ENCODE peak calls at places on chromosomes 1 and 21, in six cellular contexts. S, P, I, L, Q and C are unnamed samples.

GRCh38 chr1:172938676-172939075 is 112.1 kb downstream of the TNFSF18 start:
- DNase-seq in L (no peak), I (no peak), Q (peak), P (no peak), S (no peak), C (peak)

GRCh38 chr1:159924791-159925712 is at the start of gene TAGLN2:
- DNase-seq in L (peak), S (peak), I (no peak), Q (peak), P (peak), C (peak)

GRCh38 chr1:25811384-25812082 is 8.2 kb upstream of the MTFR1L start:
- DNase-seq in P (no peak), S (no peak), I (no peak), Q (no peak), L (no peak), C (no peak)

GRCh38 chr21:36211660-36212512 is 55.3 kb downstream of the DOP1B start:
- DNase-seq in Q (peak), I (no peak), S (no peak), L (peak), P (no peak), C (peak)

GRCh38 chr21:43938751-43939442 is 73.2 kb upstream of the TRAPPC10 start:
- DNase-seq in L (peak), S (peak), I (peak), Q (peak), P (peak), C (peak)

GRCh38 chr1:62424412-62424811 is 12.4 kb upstream of the USP1 start:
- DNase-seq in L (no peak), I (no peak), P (no peak), Q (no peak), S (no peak), C (no peak)

GRCh38 chr1:112618114-112618720 is 724 bp downstream of the ST7L start:
- DNase-seq in I (no peak), L (no peak), S (no peak), P (no peak), Q (peak), C (peak)

GRCh38 chr1:228944241-228944741 is 209.0 kb downstream of the RHOU start:
- DNase-seq in Q (no peak), S (no peak), I (no peak), P (no peak), L (no peak), C (no peak)

GRCh38 chr1:114384922-114385321 is 126.1 kb downstream of the TRIM33 start:
- DNase-seq in I (no peak), Q (no peak), P (no peak), L (no peak), S (no peak), C (no peak)

GRCh38 chr1:179229214-179230140 is at the start of gene ABL2:
- DNase-seq in S (peak), I (no peak), Q (no peak), P (peak), L (peak), C (peak)

GRCh38 chr1:210201671-210202070 is 30.9 kb upstream of the SERTAD4 start:
- DNase-seq in Q (peak), I (no peak), P (no peak), S (no peak), L (no peak), C (no peak)

GRCh38 chr1:92201973-92202372 is 15.7 kb upstream of the C1orf146 start:
- DNase-seq in S (no peak), P (no peak), I (no peak), L (no peak), Q (no peak), C (no peak)

GRCh38 chr1:12083766-12084165 is 20.7 kb downstream of the TNFRSF8 start:
- DNase-seq in Q (peak), I (no peak), P (no peak), L (no peak), S (no peak), C (no peak)

GRCh38 chr1:90114521-90115141 is 119.7 kb downstream of the ZNF326 start:
- DNase-seq in P (no peak), L (peak), I (no peak), Q (peak), S (peak), C (peak)

GRCh38 chr1:183996036-183996376 is 41.5 kb downstream of the COLGALT2 start:
- DNase-seq in P (no peak), S (no peak), Q (no peak), L (no peak), I (no peak), C (no peak)

GRCh38 chr1:210087058-210087457 is 145.5 kb upstream of the SERTAD4 start:
- DNase-seq in P (no peak), Q (no peak), L (no peak), S (no peak), I (no peak), C (no peak)

GRCh38 chr1:204888294-204888693 is 17.6 kb downstream of the NFASC start:
- DNase-seq in I (no peak), Q (no peak), P (no peak), L (no peak), S (no peak), C (no peak)

GRCh38 chr1:247111636-247112478 is 7.7 kb upstream of the ZNF669 start:
- DNase-seq in S (peak), Q (peak), I (no peak), P (peak), L (peak), C (peak)

GRCh38 chr1:200334661-200335256 is 75.1 kb downstream of the ZNF281 start:
- DNase-seq in I (no peak), L (peak), P (no peak), S (no peak), Q (no peak), C (no peak)

GRCh38 chr1:200330770-200331428 is 78.9 kb downstream of the ZNF281 start:
- DNase-seq in I (no peak), L (peak), Q (no peak), P (no peak), S (peak), C (no peak)

GRCh38 chr1:200332716-200333115 is 77.1 kb downstream of the ZNF281 start:
- DNase-seq in L (no peak), I (no peak), S (no peak), Q (peak), P (no peak), C (no peak)

GRCh38 chr1:200336111-200336845 is 73.6 kb downstream of the ZNF281 start:
- DNase-seq in I (no peak), P (no peak), L (peak), S (no peak), Q (peak), C (peak)

DNA sequence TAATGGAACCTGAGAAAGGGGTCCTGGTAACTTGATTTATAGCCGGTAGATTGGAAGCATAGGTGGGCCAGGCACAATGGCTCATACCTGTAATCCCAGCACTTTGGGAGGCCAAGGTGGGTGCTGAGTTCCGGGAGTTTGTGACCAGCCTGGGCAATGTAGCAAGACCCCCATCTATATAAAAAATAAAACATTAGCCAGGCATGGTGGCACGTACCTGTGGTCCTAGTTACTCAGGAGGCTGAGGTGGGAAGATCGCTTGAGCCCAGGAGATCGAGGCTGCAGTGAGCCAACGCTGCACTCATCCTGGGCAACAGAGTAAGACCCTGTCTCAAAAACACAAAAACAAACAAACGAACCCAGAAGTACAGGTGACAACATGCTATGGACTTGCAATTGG is 76.5 kb downstream of the ZNF281 start:
- DNase-seq in I (no peak), L (no peak), P (no peak), S (no peak), Q (no peak), C (no peak)
- H3K4ac ChIP-seq in I (no peak), L (no peak), P (no peak), S (no peak), Q (peak), C (no peak)

GRCh38 chr21:39843483-39843882 is 23.8 kb upstream of the PCP4 start:
- DNase-seq in Q (no peak), P (no peak), S (no peak), I (no peak), L (no peak), C (no peak)
- H3K18ac ChIP-seq in Q (no peak), P (no peak), S (no peak), I (no peak), L (no peak), C (no peak)

GRCh38 chr1:225963735-225964530 is 22.9 kb upstream of the LEFTY2 start:
- DNase-seq in P (no peak), I (no peak), Q (no peak), S (no peak), L (no peak), C (no peak)

GRCh38 chr1:225962440-225962975 is 21.5 kb upstream of the LEFTY2 start:
- DNase-seq in I (no peak), S (no peak), Q (no peak), L (peak), P (peak), C (no peak)

GRCh38 chr1:225965231-225965630 is 24.2 kb upstream of the LEFTY2 start:
- DNase-seq in S (no peak), Q (no peak), L (no peak), I (no peak), P (no peak), C (no peak)

GRCh38 chr1:225958041-225958440 is 17.0 kb upstream of the LEFTY2 start:
- DNase-seq in P (no peak), I (no peak), L (no peak), S (no peak), Q (no peak), C (no peak)

GRCh38 chr1:225961659-225962439 is 20.8 kb upstream of the LEFTY2 start:
- DNase-seq in I (no peak), S (no peak), Q (no peak), L (no peak), P (no peak), C (no peak)
- H2AFZ ChIP-seq in I (no peak), S (peak), Q (peak), L (no peak), P (no peak), C (no peak)

GRCh38 chr1:23553896-23554480 is 5.3 kb downstream of the ID3 start:
- DNase-seq in S (no peak), L (no peak), P (peak), I (no peak), Q (no peak), C (no peak)
- H3K4ac ChIP-seq in S (no peak), L (peak), P (no peak), I (peak), Q (peak), C (peak)

GRCh38 chr1:78790174-78790573 is 140.5 kb downstream of the IFI44 start:
- DNase-seq in L (no peak), S (no peak), Q (no peak), I (no peak), P (no peak), C (peak)

GRCh38 chr1:78792756-78793155 is 143.1 kb downstream of the IFI44 start:
- DNase-seq in P (no peak), S (no peak), L (no peak), I (no peak), Q (no peak), C (no peak)

GRCh38 chr1:78787554-78787953 is 137.9 kb downstream of the IFI44 start:
- DNase-seq in I (no peak), Q (peak), S (no peak), P (no peak), L (no peak), C (no peak)
- H3K18ac ChIP-seq in I (no peak), Q (no peak), S (no peak), P (no peak), L (no peak), C (no peak)

GRCh38 chr1:164602480-164603093 is 43.6 kb downstream of the PBX1 start:
- DNase-seq in I (peak), L (no peak), P (peak), Q (peak), S (no peak), C (peak)
- H2AFZ ChIP-seq in I (no peak), L (no peak), P (no peak), Q (peak), S (no peak), C (no peak)

GRCh38 chr1:151059342-151060240 is at the start of gene CDC42SE1:
- DNase-seq in S (peak), L (peak), I (no peak), P (peak), Q (peak), C (peak)
- H3K4ac ChIP-seq in S (peak), L (peak), I (peak), P (no peak), Q (peak), C (peak)

GRCh38 chr1:22849770-22850169 is 122.9 kb downstream of the LACTBL1 start:
- DNase-seq in P (no peak), S (no peak), I (no peak), Q (no peak), L (no peak), C (no peak)

GRCh38 chr1:22850681-22851080 is 122.0 kb downstream of the LACTBL1 start:
- DNase-seq in P (no peak), L (no peak), I (no peak), S (no peak), Q (peak), C (no peak)

GRCh38 chr1:22851517-22851916 is 121.1 kb downstream of the LACTBL1 start:
- DNase-seq in I (no peak), S (no peak), L (no peak), P (no peak), Q (no peak), C (no peak)

GRCh38 chr1:22852144-22852543 is 120.5 kb downstream of the LACTBL1 start:
- DNase-seq in P (no peak), I (no peak), L (no peak), S (no peak), Q (no peak), C (no peak)

GRCh38 chr1:22850281-22850680 is 122.4 kb downstream of the LACTBL1 start:
- DNase-seq in S (no peak), P (no peak), Q (no peak), L (no peak), I (no peak), C (no peak)
- H3K18ac ChIP-seq in S (peak), P (no peak), Q (no peak), L (no peak), I (no peak), C (peak)

GRCh38 chr1:244264163-244264562 is 187.5 kb downstream of the ADSS2 start:
- DNase-seq in L (no peak), I (no peak), S (no peak), Q (no peak), P (no peak), C (no peak)
- H2AFZ ChIP-seq in L (no peak), I (no peak), S (no peak), Q (no peak), P (no peak), C (no peak)

GRCh38 chr21:20591294-20591693 is 406.9 kb upstream of the NCAM2 start:
- DNase-seq in Q (no peak), S (no peak), P (no peak), I (no peak), L (peak), C (no peak)

DNA sequence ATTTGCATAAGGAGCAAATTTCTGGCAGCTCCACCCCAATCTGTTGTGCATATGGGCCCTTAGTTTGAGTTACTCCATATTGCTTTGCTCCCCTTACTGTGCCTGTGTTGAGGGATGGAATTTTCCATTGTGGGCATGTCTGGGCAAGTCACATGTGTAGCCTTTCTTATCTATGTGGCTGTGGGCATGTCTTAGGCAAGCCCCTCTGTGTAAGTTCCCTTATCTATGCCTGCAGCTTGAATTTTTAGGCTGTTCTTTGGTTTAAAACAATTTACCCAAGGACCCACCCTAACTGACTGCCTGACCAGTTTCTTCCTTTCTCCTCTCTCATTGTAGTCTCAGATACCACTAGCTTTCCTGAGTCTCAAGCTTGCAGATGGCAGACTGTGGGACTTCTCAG is 405.7 kb upstream of the NCAM2 start:
- DNase-seq in L (no peak), I (no peak), Q (no peak), P (no peak), S (no peak), C (no peak)
- H3K4ac ChIP-seq in L (no peak), I (no peak), Q (no peak), P (no peak), S (no peak), C (no peak)